ENCODE peak calls at places on chromosome 3, in four cellular contexts. J is lower leg skin, U is astrocyte of the spinal cord, T is RWPE1. C is an unnamed sample.

GRCh38 chr3:113897373-113897777 is 50.4 kb upstream of the ZDHHC23 start:
- DNase-seq in J (no peak), U (no peak), T (peak; percentile 32), C (no peak)

GRCh38 chr3:42490243-42490642 is 12.2 kb upstream of the VIPR1 start:
- DNase-seq in J (no peak), U (peak; percentile 49), T (peak; percentile 74), C (peak; percentile 38)

GRCh38 chr3:157475921-157476395 is 27.3 kb downstream of the VEPH1 start:
- DNase-seq in J (no peak), U (peak; percentile 77), T (no peak), C (no peak)

GRCh38 chr3:141500397-141500796 is 13.6 kb downstream of the RASA2 start:
- DNase-seq in J (no peak), U (no peak), T (no peak), C (no peak)

GRCh38 chr3:38003371-38003816 is 12.8 kb downstream of the VILL start:
- DNase-seq in J (no peak), U (peak; percentile 47), T (no peak), C (peak; percentile 76)

GRCh38 chr3:190183121-190183520 is 62.4 kb upstream of the P3H2 start:
- DNase-seq in J (no peak), U (peak; percentile 96), T (no peak), C (peak; percentile 54)

GRCh38 chr3:141413387-141414140 is 45.3 kb downstream of the ZBTB38 start:
- DNase-seq in J (no peak), U (no peak), T (no peak), C (no peak)

GRCh38 chr3:125052671-125053303 is 3.0 kb downstream of the HEG1 start:
- DNase-seq in J (no peak), U (peak; percentile 90), T (no peak), C (no peak)

GRCh38 chr3:124686028-124686670 is 44.1 kb upstream of the UMPS start:
- DNase-seq in J (no peak), U (no peak), T (peak; percentile 46), C (no peak)

GRCh38 chr3:123871946-123872345 is 12.2 kb downstream of the MYLK start:
- DNase-seq in J (no peak), U (peak; percentile 67), T (no peak), C (no peak)

GRCh38 chr3:114645392-114645791 is 351.6 kb downstream of the TIGIT start:
- DNase-seq in J (no peak), U (peak; percentile 56), T (no peak), C (no peak)

GRCh38 chr3:179348325-179349013 is 960 bp downstream of the MFN1 start:
- DNase-seq in J (no peak), U (no peak), T (no peak), C (peak; percentile 78)

GRCh38 chr3:29329986-29330514 is 49.2 kb downstream of the RBMS3 start:
- DNase-seq in J (no peak), U (no peak), T (no peak), C (no peak)

DNA sequence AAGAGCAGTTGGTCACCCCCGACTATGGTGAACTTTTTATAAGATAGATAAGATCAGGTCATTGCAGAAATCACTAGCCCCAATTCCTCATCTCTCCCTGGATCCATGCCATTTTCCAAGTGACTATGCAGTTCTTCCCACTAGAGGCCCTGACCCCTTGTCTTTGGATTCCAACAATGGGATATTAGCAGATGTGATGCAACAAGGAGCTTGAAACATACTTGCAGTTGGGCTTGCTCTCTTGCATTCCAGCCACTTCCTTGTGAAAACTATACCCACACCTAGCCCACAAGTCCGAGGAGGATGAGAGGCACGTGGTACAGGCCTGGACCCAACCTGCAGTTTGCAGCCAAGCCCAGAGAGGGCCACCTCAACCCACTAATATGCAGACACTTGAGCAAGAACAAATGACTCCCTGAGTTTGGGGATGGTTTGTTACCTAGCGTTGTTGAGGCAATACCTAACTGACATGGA is 60.6 kb downstream of the SUCLG2 start:
- DNase-seq in J (no peak), U (no peak), T (no peak), C (no peak)
- TF ChIP-seq CTCF in J (no peak), U (no peak), T (no peak), C (no peak)

GRCh38 chr3:166011771-166012170 is 174.5 kb upstream of the BCHE start:
- DNase-seq in J (no peak), U (no peak), T (no peak), C (no peak)

GRCh38 chr3:166013073-166013679 is 176.0 kb upstream of the BCHE start:
- DNase-seq in J (no peak), U (peak; percentile 64), T (peak; percentile 10), C (no peak)
- TF ChIP-seq CTCF in J (no peak), U (peak; percentile 32), T (peak; percentile 69), C (peak; percentile 14)

DNA sequence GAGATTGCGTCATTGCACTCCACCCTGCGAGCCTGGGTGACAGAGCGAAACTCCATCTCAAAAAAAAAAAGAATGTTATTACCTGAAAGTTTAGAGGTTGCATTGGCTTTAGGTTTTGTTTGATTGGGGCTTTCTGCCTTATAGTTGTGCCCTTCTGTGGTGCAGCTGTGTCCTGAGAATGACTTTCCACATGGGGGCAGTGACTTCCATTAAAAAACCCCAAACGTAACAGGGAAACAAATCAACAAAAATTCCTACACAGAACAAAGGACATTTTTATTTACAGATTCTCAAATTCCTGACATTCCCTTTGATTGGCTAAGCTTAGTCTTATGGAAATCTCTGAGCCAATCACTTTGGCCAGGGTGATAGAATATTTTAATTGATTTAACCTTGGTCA is 154.1 kb upstream of the GPR149 start:
- DNase-seq in J (no peak), U (no peak), T (no peak), C (no peak)
- TF ChIP-seq CTCF in J (no peak), U (no peak), T (no peak), C (no peak)

DNA sequence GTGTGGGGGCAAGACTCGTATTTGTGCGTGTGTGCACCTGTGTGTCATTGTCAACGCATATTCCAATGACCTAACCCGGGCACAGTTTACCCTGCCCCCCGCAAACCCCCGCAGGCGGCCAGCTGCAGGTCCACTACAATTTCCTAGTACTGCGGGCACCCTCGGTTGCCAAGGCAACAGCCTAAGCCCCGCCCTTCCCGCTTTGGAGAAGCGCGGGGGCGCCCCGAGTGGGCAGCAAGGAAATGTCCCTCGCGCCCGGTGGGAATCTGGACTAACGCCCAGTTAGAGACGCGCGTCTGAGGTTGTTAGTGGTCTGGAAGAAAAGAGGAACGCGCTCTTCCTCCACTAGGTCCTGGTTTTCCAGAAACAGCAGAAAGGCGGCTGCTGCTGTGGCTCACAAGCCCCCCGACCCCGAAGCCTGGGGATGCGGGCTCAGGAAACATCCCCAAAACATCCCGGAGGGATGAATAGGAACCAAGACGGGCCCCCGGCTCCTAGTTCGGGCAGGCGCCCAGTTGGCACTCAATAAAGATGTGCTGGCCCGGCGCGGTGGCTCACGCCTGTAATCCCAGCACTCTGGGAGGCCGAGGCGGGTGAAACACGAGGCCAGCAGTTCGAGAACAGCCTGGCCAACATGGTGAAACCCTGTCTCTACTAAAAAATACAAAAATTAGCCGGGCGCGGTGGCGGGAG is 1.1 kb downstream of the ABHD14A start:
- DNase-seq in J (peak; percentile 66), U (peak; percentile 81), T (no peak), C (peak; percentile 62)
- TF ChIP-seq CTCF in J (no peak), U (no peak), T (no peak), C (no peak)

C was measured in GM13976.